ENCODE peak calls at places on chromosomes 7 and 10, in seven cellular contexts. R is activated effector memory CD4-positive, alpha-beta T cell treated with Interleukin-2 at 50 U/mL for 16 hours; F is GM12878; S is naive thymus-derived CD8-positive, alpha-beta T cell; Z is GM19239; X is cerebellar cortex; T is HuH-7. Y is an unnamed sample.
A peak's percentile ranks its signal among the peaks of the same experiment; 100 is the strongest.

GRCh38 chr10:124659380-124659779 is 84.8 kb downstream of the FAM53B start:
- DNase-seq in F (no peak), X (no peak), T (no peak), R (no peak), Z (no peak), S (no peak), Y (no peak)

GRCh38 chr10:91409069-91409868 is 875 bp upstream of the HECTD2 start:
- DNase-seq in S (no peak), Z (peak; percentile 40), R (peak; percentile 44), F (no peak), X (peak; percentile 93), T (peak; percentile 54), Y (peak; percentile 61)

GRCh38 chr10:12846718-12847117 is 154.8 kb downstream of the CCDC3 start:
- DNase-seq in S (no peak), R (no peak), T (no peak), F (no peak), Z (no peak), X (no peak), Y (no peak)

GRCh38 chr7:135147341-135147898 is 452 bp upstream of the TMEM140 start:
- DNase-seq in T (no peak), X (no peak), R (no peak), F (no peak), Z (no peak), S (peak; percentile 53), Y (no peak)

GRCh38 chr7:94243312-94243711 is 151.4 kb upstream of the COL1A2 start:
- DNase-seq in S (no peak), Z (no peak), X (no peak), T (no peak), R (no peak), F (no peak), Y (no peak)

GRCh38 chr7:84781838-84782237 is 405.0 kb downstream of the SEMA3D start:
- DNase-seq in T (no peak), R (no peak), S (no peak), X (no peak), F (no peak), Z (no peak), Y (no peak)

GRCh38 chr7:103009466-103010219 is 65.0 kb downstream of the FBXL13 start:
- DNase-seq in Z (no peak), T (no peak), F (no peak), R (no peak), X (no peak), S (no peak), Y (peak; percentile 14)

GRCh38 chr7:30925913-30926312 is 14.3 kb downstream of the AQP1 start:
- DNase-seq in F (no peak), R (no peak), T (no peak), Z (no peak), X (no peak), S (no peak), Y (no peak)

GRCh38 chr10:4196948-4197390 is 412.0 kb upstream of the KLF6 start:
- DNase-seq in T (no peak), X (no peak), F (no peak), Z (no peak), S (no peak), R (no peak), Y (no peak)

GRCh38 chr10:93827035-93827804 is 66.6 kb upstream of the SLC35G1 start:
- DNase-seq in Z (no peak), S (no peak), T (no peak), F (no peak), R (no peak), X (no peak), Y (no peak)

GRCh38 chr7:107742678-107743566 is 1.0 kb upstream of the CBLL1 start:
- DNase-seq in R (no peak), F (peak; percentile 56), S (no peak), X (no peak), T (peak; percentile 59), Z (no peak), Y (no peak)

GRCh38 chr10:113518816-113519591 is 33.8 kb upstream of the HABP2 start:
- DNase-seq in T (no peak), F (no peak), R (no peak), S (no peak), X (no peak), Z (no peak), Y (no peak)

GRCh38 chr7:22694597-22695207 is 32.3 kb upstream of the IL6 start:
- DNase-seq in Z (no peak), F (no peak), X (no peak), R (no peak), S (no peak), T (no peak), Y (no peak)

GRCh38 chr7:86914468-86915054 is 144.9 kb downstream of the ELAPOR2 start:
- DNase-seq in R (no peak), T (no peak), X (peak; percentile 28), S (no peak), F (no peak), Z (no peak), Y (peak; percentile 11)

Y was measured in epithelial cell of esophagus.